ENCODE peak calls at places on chromosome 14, in seven cellular contexts. D is AG04450; V is naive thymus-derived CD4-positive, alpha-beta T cell; H is CD4-positive, alpha-beta memory T cell; L is heart left ventricle; Q is brain microvascular endothelial cell; P is Peyer's patch. C is an unnamed sample.

GRCh38 chr14:93262446-93262845 is 55.4 kb downstream of the UBR7 start:
- DNase-seq in D (no peak), V (no peak), H (no peak), L (no peak), Q (no peak), P (no peak), C (no peak)

GRCh38 chr14:69672372-69672771 is 61.0 kb downstream of the SUSD6 start:
- DNase-seq in D (no peak), V (no peak), H (no peak), L (no peak), Q (no peak), P (peak), C (no peak)

GRCh38 chr14:51310453-51311074 is 70.5 kb downstream of the TMX1 start:
- DNase-seq in D (peak), V (no peak), H (no peak), L (peak), Q (no peak), P (no peak), C (no peak)

GRCh38 chr14:94819531-94819930 is 49.6 kb upstream of the GSC start:
- DNase-seq in D (no peak), V (no peak), H (no peak), L (no peak), Q (no peak), P (no peak), C (no peak)

GRCh38 chr14:75886661-75887348 is 95.0 kb downstream of the TGFB3 start:
- DNase-seq in D (no peak), V (no peak), H (no peak), L (no peak), Q (no peak), P (no peak), C (no peak)

GRCh38 chr14:54322668-54323380 is 74.0 kb upstream of the CDKN3 start:
- DNase-seq in D (no peak), V (no peak), H (no peak), L (peak), Q (no peak), P (no peak), C (no peak)

GRCh38 chr14:68808696-68809095 is 15.8 kb upstream of the ZFP36L1 start:
- DNase-seq in D (no peak), V (no peak), H (no peak), L (no peak), Q (no peak), P (peak), C (no peak)

GRCh38 chr14:87877877-87878276 is 115.1 kb downstream of the GALC start:
- DNase-seq in D (no peak), V (no peak), H (no peak), L (no peak), Q (no peak), P (no peak), C (no peak)

GRCh38 chr14:53620325-53620716 is 336.3 kb downstream of the BMP4 start:
- DNase-seq in D (no peak), V (no peak), H (no peak), L (no peak), Q (no peak), P (no peak), C (no peak)

GRCh38 chr14:105888784-105889665 is 362.6 kb downstream of the TMEM121 start:
- DNase-seq in D (no peak), V (no peak), H (no peak), L (no peak), Q (no peak), P (no peak), C (no peak)

GRCh38 chr14:93136009-93136408 is 20.3 kb upstream of the ITPK1 start:
- DNase-seq in D (no peak), V (no peak), H (no peak), L (no peak), Q (no peak), P (no peak), C (no peak)

GRCh38 chr14:100042328-100042727 is 22.9 kb upstream of the EVL start:
- DNase-seq in D (no peak), V (no peak), H (no peak), L (no peak), Q (no peak), P (no peak), C (no peak)

GRCh38 chr14:103205541-103205906 is 82.3 kb downstream of the TNFAIP2 start:
- DNase-seq in D (no peak), V (no peak), H (no peak), L (no peak), Q (no peak), P (no peak), C (no peak)

GRCh38 chr14:76267322-76268012 is 108.5 kb upstream of the ESRRB start:
- DNase-seq in D (no peak), V (no peak), H (no peak), L (peak), Q (peak), P (no peak), C (peak)

GRCh38 chr14:105773584-105773983 is 247.2 kb downstream of the TMEM121 start:
- DNase-seq in D (no peak), V (no peak), H (no peak), L (no peak), Q (no peak), P (no peak), C (no peak)

GRCh38 chr14:33569844-33570716 is 380.8 kb downstream of the EGLN3 start:
- DNase-seq in D (no peak), V (no peak), H (no peak), L (no peak), Q (peak), P (no peak), C (no peak)

GRCh38 chr14:74611672-74612345 is at the start of gene LTBP2:
- DNase-seq in D (no peak), V (peak), H (peak), L (no peak), Q (no peak), P (no peak), C (no peak)

GRCh38 chr14:53108292-53108937 is 44.7 kb downstream of the DDHD1 start:
- DNase-seq in D (no peak), V (no peak), H (no peak), L (no peak), Q (no peak), P (no peak), C (no peak)

GRCh38 chr14:60090864-60091519 is 731 bp upstream of the PCNX4 start:
- DNase-seq in D (no peak), V (peak), H (peak), L (peak), Q (peak), P (peak), C (no peak)

GRCh38 chr14:99270491-99271287 is 1.3 kb downstream of the BCL11B start:
- DNase-seq in D (no peak), V (peak), H (peak), L (no peak), Q (no peak), P (no peak), C (no peak)

GRCh38 chr14:99966030-99966429 is 99.2 kb upstream of the EVL start:
- DNase-seq in D (no peak), V (no peak), H (no peak), L (no peak), Q (no peak), P (no peak), C (no peak)

GRCh38 chr14:77681196-77682157 is 26.3 kb downstream of the ALKBH1 start:
- DNase-seq in D (no peak), V (no peak), H (no peak), L (no peak), Q (no peak), P (no peak), C (no peak)

GRCh38 chr14:74524076-74524812 is 30.7 kb downstream of the ISCA2 start:
- DNase-seq in D (no peak), V (no peak), H (no peak), L (no peak), Q (no peak), P (no peak), C (no peak)

GRCh38 chr14:105477659-105478623 is 3.3 kb downstream of the CRIP2 start:
- DNase-seq in D (no peak), V (peak), H (peak), L (peak), Q (no peak), P (peak), C (no peak)

GRCh38 chr14:70804556-70805162 is 4.7 kb downstream of the MAP3K9 start:
- DNase-seq in D (no peak), V (no peak), H (no peak), L (no peak), Q (no peak), P (no peak), C (no peak)

GRCh38 chr14:89959853-89960493 is 4.2 kb downstream of the TDP1 start:
- DNase-seq in D (no peak), V (peak), H (peak), L (no peak), Q (no peak), P (no peak), C (no peak)

GRCh38 chr14:93926873-93927571 is at the start of gene FAM181A:
- DNase-seq in D (no peak), V (no peak), H (no peak), L (no peak), Q (no peak), P (no peak), C (peak)

GRCh38 chr14:64673748-64674147 is 30.5 kb upstream of the PLEKHG3 start:
- DNase-seq in D (no peak), V (no peak), H (peak), L (no peak), Q (no peak), P (no peak), C (no peak)

GRCh38 chr14:104585966-104586702 is 6.6 kb downstream of the C14orf180 start:
- DNase-seq in D (no peak), V (no peak), H (no peak), L (peak), Q (no peak), P (no peak), C (no peak)

GRCh38 chr14:99471731-99472130 is 8.9 kb downstream of the SETD3 start:
- DNase-seq in D (no peak), V (no peak), H (no peak), L (no peak), Q (no peak), P (no peak), C (no peak)

GRCh38 chr14:86087377-86087776 is 557.4 kb downstream of the FLRT2 start:
- DNase-seq in D (no peak), V (no peak), H (no peak), L (no peak), Q (no peak), P (no peak), C (no peak)

GRCh38 chr14:86086962-86087361 is 557.0 kb downstream of the FLRT2 start:
- DNase-seq in D (no peak), V (no peak), H (no peak), L (no peak), Q (no peak), P (no peak), C (no peak)

GRCh38 chr14:86088156-86088555 is 558.2 kb downstream of the FLRT2 start:
- DNase-seq in D (no peak), V (no peak), H (no peak), L (no peak), Q (no peak), P (no peak), C (no peak)

DNA sequence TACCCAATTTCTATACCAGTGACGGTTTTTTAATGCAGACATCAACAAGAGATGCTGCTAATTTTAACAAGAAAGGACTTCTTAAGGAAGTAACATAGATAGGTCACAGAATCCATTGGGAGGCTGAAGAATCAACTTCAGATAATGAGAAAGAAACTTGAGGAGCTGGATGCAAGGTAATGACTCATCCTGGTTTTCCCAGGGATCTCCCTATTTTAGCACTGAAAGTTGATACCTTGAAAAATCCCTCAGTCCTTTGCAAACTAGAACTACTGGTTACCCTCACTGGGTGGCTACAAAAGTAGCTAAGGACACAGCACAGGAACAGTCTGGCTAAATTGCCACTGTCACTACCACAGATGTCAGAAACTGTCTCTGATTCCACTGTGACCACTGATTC is 561.9 kb downstream of the FLRT2 start:
- DNase-seq in D (no peak), V (no peak), H (no peak), L (no peak), Q (no peak), P (no peak), C (no peak)
- H3K27ac ChIP-seq in D (no peak), V (no peak), H (no peak), L (no peak), Q (no peak), P (no peak), C (no peak)

DNA sequence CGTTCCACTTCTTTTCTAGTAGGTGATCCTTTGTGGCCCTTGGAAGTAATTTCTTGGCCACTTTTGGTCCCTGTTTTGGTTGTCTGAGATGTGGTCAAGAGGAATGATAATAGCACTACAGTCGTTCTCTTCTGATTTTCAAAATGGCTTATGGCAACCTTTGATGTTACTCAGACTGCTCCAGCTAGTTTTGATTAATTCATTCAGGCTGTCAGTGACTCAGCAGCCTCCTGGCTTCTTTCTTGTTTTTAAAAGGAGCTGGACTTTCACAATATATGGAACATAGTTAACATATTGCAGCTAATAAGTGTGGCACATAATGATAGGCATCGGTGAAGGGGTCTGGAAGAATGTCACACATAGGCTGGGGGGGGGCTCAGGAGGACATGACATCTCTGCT is 47.3 kb downstream of the WDR20 start:
- DNase-seq in D (peak), V (no peak), H (no peak), L (no peak), Q (peak), P (no peak), C (no peak)
- H3K27ac ChIP-seq in D (peak), V (no peak), H (no peak), L (no peak), Q (peak), P (no peak), C (peak)

GRCh38 chr14:91883770-91884169 is 16.4 kb upstream of the TC2N start:
- DNase-seq in D (no peak), V (no peak), H (no peak), L (peak), Q (no peak), P (no peak), C (no peak)

GRCh38 chr14:91885837-91886236 is 18.5 kb upstream of the TC2N start:
- DNase-seq in D (no peak), V (no peak), H (no peak), L (no peak), Q (no peak), P (no peak), C (no peak)

GRCh38 chr14:91884664-91885063 is 17.3 kb upstream of the TC2N start:
- DNase-seq in D (no peak), V (no peak), H (no peak), L (no peak), Q (no peak), P (no peak), C (no peak)

GRCh38 chr14:91886961-91887360 is 19.6 kb upstream of the TC2N start:
- DNase-seq in D (no peak), V (no peak), H (no peak), L (no peak), Q (no peak), P (no peak), C (no peak)

DNA sequence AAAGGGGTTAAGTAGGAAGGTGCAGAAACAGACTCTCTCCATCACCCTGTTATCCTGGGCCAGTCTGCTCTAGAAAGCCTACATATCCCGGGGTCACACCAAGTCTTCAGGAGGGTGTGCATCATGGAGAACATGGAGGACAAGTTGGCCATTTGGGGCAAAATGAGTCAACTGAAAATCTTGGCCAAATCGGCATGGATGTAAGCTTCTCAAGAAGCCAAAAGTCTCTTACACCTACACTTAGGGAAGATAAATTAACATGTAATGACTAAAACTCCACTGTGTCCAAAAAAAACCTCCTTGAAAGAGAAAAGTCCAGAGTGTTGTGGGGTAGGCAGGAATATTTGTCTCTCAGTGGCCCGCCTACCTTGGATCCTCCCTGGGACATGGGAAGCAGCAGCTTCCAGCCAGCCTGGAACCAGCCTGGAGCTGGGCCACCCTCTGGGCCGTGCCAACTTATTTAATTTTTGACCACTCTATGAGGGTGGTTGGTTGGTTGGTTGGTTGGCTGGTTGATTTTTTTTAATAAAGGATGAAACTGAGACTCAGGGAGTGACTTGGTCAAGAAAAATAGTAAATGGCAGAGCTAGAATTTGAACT is 17.9 kb upstream of the TC2N start:
- DNase-seq in D (no peak), V (no peak), H (no peak), L (no peak), Q (no peak), P (no peak), C (no peak)
- H3K27ac ChIP-seq in D (no peak), V (no peak), H (no peak), L (peak), Q (no peak), P (no peak), C (no peak)

GRCh38 chr14:96224480-96225096 is 19.9 kb downstream of the BDKRB2 start:
- DNase-seq in D (no peak), V (no peak), H (no peak), L (no peak), Q (no peak), P (no peak), C (no peak)
- H3K27ac ChIP-seq in D (peak), V (no peak), H (no peak), L (no peak), Q (no peak), P (no peak), C (no peak)

GRCh38 chr14:20606902-20607242 is 15.7 kb upstream of the RNASE12 start:
- DNase-seq in D (no peak), V (no peak), H (no peak), L (no peak), Q (no peak), P (no peak), C (no peak)

GRCh38 chr14:20602583-20602982 is 11.4 kb upstream of the RNASE12 start:
- DNase-seq in D (no peak), V (no peak), H (no peak), L (no peak), Q (no peak), P (no peak), C (no peak)

GRCh38 chr14:20606190-20606901 is 15.2 kb upstream of the RNASE12 start:
- DNase-seq in D (no peak), V (no peak), H (no peak), L (no peak), Q (peak), P (no peak), C (no peak)

GRCh38 chr14:20603813-20604212 is 12.6 kb upstream of the RNASE12 start:
- DNase-seq in D (no peak), V (no peak), H (no peak), L (no peak), Q (no peak), P (no peak), C (no peak)

DNA sequence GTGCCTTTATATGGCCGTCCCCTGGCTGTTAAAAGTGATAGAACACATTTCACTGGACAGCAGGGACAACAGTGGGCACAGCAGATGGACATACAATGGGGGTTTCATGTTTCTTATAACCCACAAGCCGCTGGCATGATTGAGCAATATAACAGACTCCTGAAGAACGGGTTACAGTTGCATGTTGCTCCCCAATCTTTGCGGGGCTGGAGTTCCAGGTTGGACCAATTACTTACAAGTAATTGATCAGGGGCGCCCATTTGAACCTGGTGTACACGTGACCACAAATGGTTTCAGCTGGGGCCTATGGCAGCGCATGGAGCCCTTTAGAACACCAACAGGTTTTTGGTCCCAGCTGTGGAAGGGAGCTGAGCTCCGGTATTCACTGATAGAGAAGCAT is 13.1 kb upstream of the RNASE12 start:
- DNase-seq in D (no peak), V (no peak), H (no peak), L (no peak), Q (no peak), P (no peak), C (no peak)
- H3K27ac ChIP-seq in D (no peak), V (no peak), H (no peak), L (no peak), Q (no peak), P (no peak), C (no peak)

GRCh38 chr14:22549304-22549962 is 39.6 kb downstream of the DAD1 start:
- DNase-seq in D (no peak), V (no peak), H (no peak), L (no peak), Q (no peak), P (no peak), C (no peak)

GRCh38 chr14:22546722-22547071 is 42.3 kb downstream of the DAD1 start:
- DNase-seq in D (no peak), V (no peak), H (no peak), L (no peak), Q (no peak), P (no peak), C (no peak)

GRCh38 chr14:22549981-22550670 is 38.9 kb downstream of the DAD1 start:
- DNase-seq in D (peak), V (peak), H (peak), L (no peak), Q (peak), P (peak), C (no peak)

GRCh38 chr14:22547309-22547947 is 41.6 kb downstream of the DAD1 start:
- DNase-seq in D (no peak), V (no peak), H (no peak), L (peak), Q (no peak), P (no peak), C (no peak)

GRCh38 chr14:22547948-22548750 is 40.9 kb downstream of the DAD1 start:
- DNase-seq in D (no peak), V (no peak), H (peak), L (no peak), Q (no peak), P (no peak), C (no peak)
- H3K27ac ChIP-seq in D (no peak), V (peak), H (peak), L (peak), Q (no peak), P (peak), C (no peak)

C was measured in substantia nigra.